ENCODE peak calls at places on chromosomes 12 and 14, in eight cellular contexts. E is AG08395, S is T-cell, O is IMR-90, M is GM23338, V is H54, Y is GDM1, C is neural crest cell. G is an unnamed sample.

GRCh38 chr14:22333408-22334274 is 255.4 kb downstream of the DAD1 start:
- DNase-seq in E (peak), S (no peak), O (peak), M (peak), V (peak), Y (no peak), C (no peak), G (no peak)

GRCh38 chr12:694734-695503 is 31.7 kb upstream of the NINJ2 start:
- DNase-seq in E (no peak), S (no peak), O (no peak), M (no peak), V (no peak), Y (no peak), C (no peak), G (peak)

GRCh38 chr12:70609739-70610491 is 27.3 kb downstream of the PTPRB start:
- DNase-seq in E (peak), S (no peak), O (no peak), M (peak), V (peak), Y (peak), C (peak), G (peak)

GRCh38 chr12:102063066-102063465 is 1.3 kb upstream of the WASHC3 start:
- DNase-seq in E (no peak), S (no peak), O (no peak), M (peak), V (no peak), Y (no peak), C (no peak), G (peak)

GRCh38 chr12:27870939-27871338 is 90.9 kb upstream of the MANSC4 start:
- DNase-seq in E (peak), S (no peak), O (peak), M (no peak), V (no peak), Y (no peak), C (no peak), G (no peak)

GRCh38 chr14:41154143-41154807 is 452.4 kb upstream of the LRFN5 start:
- DNase-seq in E (no peak), S (no peak), O (no peak), M (no peak), V (no peak), Y (no peak), C (no peak), G (no peak)

GRCh38 chr12:110577717-110578521 is 5.2 kb downstream of the PPTC7 start:
- DNase-seq in E (peak), S (no peak), O (peak), M (no peak), V (no peak), Y (no peak), C (no peak), G (peak)

GRCh38 chr12:123748661-123749060 is 13.4 kb upstream of the DNAH10 start:
- DNase-seq in E (no peak), S (no peak), O (peak), M (no peak), V (peak), Y (no peak), C (no peak), G (no peak)

GRCh38 chr12:56763753-56764657 is 881 bp downstream of the HSD17B6 start:
- DNase-seq in E (peak), S (no peak), O (peak), M (no peak), V (no peak), Y (no peak), C (no peak), G (peak)

GRCh38 chr12:97946701-97947100 is 484.1 kb downstream of the RMST start:
- DNase-seq in E (no peak), S (no peak), O (no peak), M (no peak), V (no peak), Y (no peak), C (no peak), G (peak)

GRCh38 chr12:2335109-2335508 is 282.3 kb downstream of the CACNA1C start:
- DNase-seq in E (no peak), S (no peak), O (no peak), M (no peak), V (no peak), Y (no peak), C (no peak), G (peak)

GRCh38 chr12:12717586-12718381 is 616 bp downstream of the CDKN1B start:
- DNase-seq in E (no peak), S (no peak), O (no peak), M (peak), V (no peak), Y (no peak), C (no peak), G (peak)

GRCh38 chr12:127280393-127281275 is 986.3 kb upstream of the TMEM132C start:
- DNase-seq in E (no peak), S (peak), O (no peak), M (peak), V (no peak), Y (no peak), C (peak), G (no peak)

GRCh38 chr12:48285751-48286650 is 64.7 kb downstream of the ZNF641 start:
- DNase-seq in E (no peak), S (no peak), O (no peak), M (peak), V (no peak), Y (no peak), C (no peak), G (peak)

GRCh38 chr14:64035143-64035542 is 182.3 kb downstream of the SYNE2 start:
- DNase-seq in E (peak), S (no peak), O (peak), M (no peak), V (no peak), Y (no peak), C (no peak), G (no peak)

G was measured in MV-4-11.